ENCODE peak calls at places on chromosomes 13 and 19, in ten cellular contexts. Q is heart right ventricle, S is fibroblast of mammary gland, Y is fibroblast of the aortic adventitia, H is H7, E is bronchial epithelial cell, J is GM23248, I is right cardiac atrium, O is IMR-90, R is A549. A is an unnamed sample.

GRCh38 chr13:99086149-99086868 is 108.4 kb upstream of the DOCK9 start:
- DNase-seq in O (peak; percentile 47), R (peak; percentile 43), H (peak; percentile 89), Y (peak; percentile 39), J (peak; percentile 91), I (peak; percentile 82), Q (peak; percentile 32), E (peak; percentile 46), S (peak; percentile 51), A (peak; percentile 36)

GRCh38 chr19:36144624-36145023 is 4.8 kb downstream of the CAPNS1 start:
- DNase-seq in I (no peak), Q (no peak), H (no peak), O (no peak), E (no peak), Y (no peak), J (no peak), R (no peak), S (no peak), A (no peak)

GRCh38 chr13:110812869-110813645 is 99.6 kb downstream of the ING1 start:
- DNase-seq in Q (no peak), Y (no peak), I (no peak), O (no peak), J (no peak), R (no peak), E (no peak), H (peak; percentile 52), S (no peak), A (no peak)

GRCh38 chr19:37304884-37305255 is 66.0 kb upstream of the ZNF527 start:
- DNase-seq in E (no peak), H (no peak), I (no peak), J (no peak), O (no peak), R (no peak), Q (no peak), S (no peak), Y (no peak), A (no peak)

GRCh38 chr13:31538067-31539042 is 201.0 kb upstream of the RXFP2 start:
- DNase-seq in Q (no peak), S (peak; percentile 68), R (peak; percentile 18), I (peak; percentile 41), J (peak; percentile 79), H (peak; percentile 22), E (peak; percentile 44), O (peak; percentile 45), Y (peak; percentile 73), A (peak; percentile 65)

GRCh38 chr19:3132971-3133792 is 2.7 kb upstream of the GNA15 start:
- DNase-seq in Q (no peak), R (no peak), S (no peak), Y (peak; percentile 7), H (peak; percentile 64), J (peak; percentile 78), I (no peak), O (peak; percentile 21), E (peak; percentile 38), A (peak; percentile 85)

GRCh38 chr13:79434578-79434977 is 28.5 kb upstream of the RBM26 start:
- DNase-seq in I (no peak), O (peak; percentile 42), J (peak; percentile 74), Y (peak; percentile 76), Q (no peak), S (peak; percentile 62), H (no peak), E (no peak), R (no peak), A (peak; percentile 22)

GRCh38 chr19:33274663-33275558 is 27.4 kb downstream of the CEBPA start:
- DNase-seq in Q (no peak), I (peak; percentile 28), R (no peak), E (no peak), S (no peak), H (peak; percentile 78), Y (no peak), J (no peak), O (no peak), A (no peak)

GRCh38 chr13:109271061-109271460 is 515.3 kb downstream of the IRS2 start:
- DNase-seq in H (no peak), R (no peak), S (no peak), E (no peak), Q (no peak), O (no peak), I (no peak), Y (no peak), J (no peak), A (no peak)

GRCh38 chr19:49064768-49065611 is at the start of gene NTF4:
- DNase-seq in J (peak; percentile 50), S (no peak), E (peak; percentile 47), H (peak; percentile 97), O (no peak), I (peak; percentile 64), R (no peak), Q (no peak), Y (no peak), A (no peak)

GRCh38 chr19:33394723-33395560 is 21.4 kb downstream of the CEBPG start:
- DNase-seq in H (peak; percentile 53), R (no peak), E (no peak), I (peak; percentile 64), S (no peak), O (no peak), Y (no peak), J (peak; percentile 37), Q (no peak), A (no peak)

GRCh38 chr13:79966502-79966901 is 374.4 kb downstream of the SPRY2 start:
- DNase-seq in J (peak; percentile 34), I (no peak), O (no peak), R (peak; percentile 9), S (peak; percentile 35), Y (peak; percentile 17), H (peak; percentile 51), E (peak; percentile 66), Q (no peak), A (no peak)

GRCh38 chr19:752652-753517 is 2.0 kb downstream of the MISP start:
- DNase-seq in O (peak; percentile 90), E (peak; percentile 92), H (peak; percentile 66), S (peak; percentile 85), Q (no peak), J (peak; percentile 88), R (peak; percentile 99), I (peak; percentile 83), Y (peak; percentile 83), A (peak; percentile 91)

GRCh38 chr13:45702869-45703391 is 810 bp downstream of the CBY2 start:
- DNase-seq in S (no peak), H (no peak), Y (no peak), J (no peak), I (peak; percentile 36), Q (no peak), E (no peak), O (no peak), R (no peak), A (no peak)

GRCh38 chr13:45705936-45706335 is 3.8 kb downstream of the CBY2 start:
- DNase-seq in Q (no peak), O (no peak), E (peak; percentile 11), I (no peak), H (no peak), R (no peak), J (no peak), Y (no peak), S (no peak), A (no peak)

GRCh38 chr13:45704211-45704739 is 2.2 kb downstream of the CBY2 start:
- DNase-seq in I (no peak), R (no peak), J (no peak), E (no peak), O (no peak), H (no peak), S (no peak), Q (no peak), Y (no peak), A (no peak)

GRCh38 chr13:45707701-45708100 is 5.6 kb downstream of the CBY2 start:
- DNase-seq in E (no peak), H (no peak), S (no peak), Q (no peak), J (no peak), O (no peak), R (no peak), Y (no peak), I (no peak), A (no peak)

DNA sequence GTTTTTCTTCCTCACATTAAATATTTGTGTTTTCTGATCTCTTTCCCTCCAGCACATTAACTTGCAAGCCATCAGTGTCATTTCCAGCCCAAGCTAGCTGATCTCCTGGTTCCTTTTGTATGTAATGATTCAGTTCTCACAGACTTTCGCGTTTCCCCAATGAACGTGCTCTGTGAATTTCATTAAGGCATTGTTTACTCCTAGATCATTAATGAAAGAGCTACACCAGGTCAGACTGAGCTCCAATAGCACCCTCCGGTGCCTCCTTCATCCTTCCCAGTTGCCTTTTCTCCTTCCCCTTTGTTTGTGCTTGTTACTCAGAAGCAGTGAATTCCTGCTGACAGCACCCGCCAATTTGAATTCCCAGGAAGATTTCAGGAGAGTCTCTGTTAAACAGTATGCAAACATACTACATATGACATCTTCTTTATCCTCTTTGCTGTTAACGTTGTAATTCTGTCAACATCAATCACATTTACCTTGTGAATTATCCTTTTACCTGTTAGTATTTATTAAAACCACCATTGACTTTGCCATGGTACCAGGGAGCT is 3.1 kb downstream of the CBY2 start:
- DNase-seq in I (no peak), Q (no peak), E (no peak), Y (no peak), S (no peak), R (no peak), O (no peak), J (no peak), H (peak; percentile 41), A (no peak)
- H3K4me3 ChIP-seq in I (no peak overlapping the region), Q (no peak overlapping the region), E (no peak overlapping the region), Y (no peak overlapping the region), S (no peak overlapping the region), R (no peak overlapping the region), O (no peak overlapping the region), J (no peak overlapping the region), H (no peak overlapping the region), A (no peak overlapping the region)

GRCh38 chr13:97125051-97125809 is 96.9 kb upstream of the MBNL2 start:
- DNase-seq in J (peak; percentile 85), E (peak; percentile 85), O (peak; percentile 74), I (peak; percentile 71), R (peak; percentile 41), H (no peak), S (peak; percentile 97), Q (no peak), Y (peak; percentile 75), A (peak; percentile 91)
- H3K4me3 ChIP-seq in J (peak overlapping the region; percentile 39), E (no peak overlapping the region), O (no peak overlapping the region), I (no peak overlapping the region), R (no peak overlapping the region), H (no peak overlapping the region), S (no peak overlapping the region), Q (no peak overlapping the region), Y (no peak overlapping the region), A (no peak overlapping the region)

DNA sequence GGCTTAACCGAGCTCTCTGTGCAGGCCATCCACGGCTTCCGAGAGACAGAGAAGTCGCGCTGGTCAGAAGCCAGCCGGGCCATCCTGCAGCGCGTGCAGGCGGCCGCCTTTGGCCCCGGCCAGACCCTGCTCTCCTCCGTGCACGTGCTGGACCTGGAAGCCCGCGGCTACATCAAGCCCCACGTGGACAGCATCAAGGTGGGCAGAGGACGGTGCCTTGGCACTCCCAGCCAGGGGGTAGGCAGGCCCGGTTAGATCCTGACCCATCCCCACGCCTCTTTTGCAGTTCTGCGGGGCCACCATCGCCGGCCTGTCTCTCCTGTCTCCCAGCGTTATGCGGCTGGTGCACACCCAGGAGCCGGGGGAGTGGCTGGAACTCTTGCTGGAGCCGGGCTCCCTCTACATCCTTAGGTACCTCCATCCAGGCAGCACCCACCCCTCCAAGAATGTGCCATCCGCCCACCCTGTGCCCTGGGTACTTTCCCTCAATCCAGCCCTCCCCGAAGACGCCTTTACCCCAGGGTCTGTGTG is 1.5 kb downstream of the PSPN start:
- DNase-seq in S (no peak), H (peak; percentile 49), Y (no peak), R (no peak), J (no peak), Q (no peak), O (no peak), E (no peak), I (peak; percentile 73), A (no peak)
- H3K4me3 ChIP-seq in S (peak overlapping the region; percentile 50), H (peak overlapping the region; percentile 37), Y (peak overlapping the region; percentile 70), R (no peak overlapping the region), J (peak overlapping the region; percentile 67), Q (no peak overlapping the region), O (no peak overlapping the region), E (no peak overlapping the region), I (no peak overlapping the region), A (no peak overlapping the region)

GRCh38 chr13:49219647-49220034 is 497 bp upstream of the MLNR start:
- DNase-seq in S (no peak), I (no peak), E (no peak), J (no peak), R (no peak), Y (peak; percentile 15), Q (no peak), H (no peak), O (no peak), A (peak; percentile 15)
- H3K4me3 ChIP-seq in S (no peak overlapping the region), I (peak overlapping the region; percentile 69), E (peak overlapping the region; percentile 11), J (peak overlapping the region; percentile 52), R (peak overlapping the region; percentile 58), Y (no peak overlapping the region), Q (peak overlapping the region; percentile 41), H (peak overlapping the region; percentile 42), O (peak overlapping the region; percentile 45), A (peak overlapping the region; percentile 18)

A was measured in choroid plexus epithelial cell.